ENCODE peak calls at places on chromosome 21, in nine cellular contexts. Y is tibial artery, F is AG09309, N is endothelial cell, G is NCI-H1417, A is LHCN-M2, X is OCI-LY7, V is astrocyte of the hippocampus, B is activated gamma-delta T cell treated with Interleukin-2 at 50 U/mL for 16 hours. L is an unnamed sample.

GRCh38 chr21:38448619-38449186 is 49.6 kb downstream of the ERG start:
- DNase-seq in B (no peak), V (no peak), G (no peak), N (no peak), Y (no peak), A (no peak), X (no peak), F (no peak), L (no peak)

GRCh38 chr21:30718239-30718909 is at the start of gene KRTAP21-3:
- DNase-seq in F (no peak), B (no peak), V (peak), X (no peak), Y (no peak), G (no peak), A (peak), N (no peak), L (no peak)

GRCh38 chr21:31460985-31461384 is 116.9 kb upstream of the TIAM1 start:
- DNase-seq in Y (no peak), V (no peak), N (no peak), B (no peak), G (no peak), X (no peak), A (no peak), F (no peak), L (no peak)

GRCh38 chr21:38439336-38439900 is 58.9 kb downstream of the ERG start:
- DNase-seq in G (no peak), Y (no peak), X (no peak), F (no peak), N (no peak), B (no peak), V (peak), A (no peak), L (no peak)

GRCh38 chr21:17466166-17466565 is 46.7 kb upstream of the CXADR start:
- DNase-seq in N (no peak), X (no peak), Y (no peak), F (no peak), A (peak), V (peak), G (no peak), B (no peak), L (no peak)

GRCh38 chr21:37370152-37371040 is 3.8 kb downstream of the DYRK1A start:
- DNase-seq in N (no peak), V (no peak), G (no peak), X (peak), B (no peak), F (no peak), A (no peak), Y (no peak), L (no peak)

GRCh38 chr21:32241434-32241785 is 37.4 kb downstream of the MIS18A start:
- DNase-seq in F (no peak), V (peak), G (no peak), N (no peak), A (no peak), X (no peak), Y (no peak), B (no peak), L (no peak)

GRCh38 chr21:35428927-35429326 is 379.8 kb upstream of the RUNX1 start:
- DNase-seq in X (no peak), F (no peak), G (no peak), V (no peak), Y (no peak), N (no peak), B (no peak), A (no peak), L (no peak)

GRCh38 chr21:15534450-15534886 is 195.3 kb upstream of the USP25 start:
- DNase-seq in F (no peak), B (no peak), N (no peak), X (peak), G (no peak), Y (no peak), A (no peak), V (no peak), L (no peak)

GRCh38 chr21:32558131-32558530 is 27.2 kb downstream of the TCP10L start:
- DNase-seq in N (no peak), F (no peak), Y (no peak), V (no peak), B (no peak), G (no peak), X (no peak), A (no peak), L (no peak)

GRCh38 chr21:42683371-42684108 is 30.1 kb downstream of the PDE9A start:
- DNase-seq in F (no peak), X (no peak), V (no peak), Y (no peak), A (no peak), B (peak), G (no peak), N (no peak), L (no peak)

GRCh38 chr21:32351428-32351827 is 41.4 kb downstream of the URB1 start:
- DNase-seq in Y (no peak), G (no peak), X (no peak), N (no peak), V (no peak), A (no peak), B (no peak), F (no peak), L (no peak)

L was measured in natural killer cell treated with Interleukin-12 subunit alpha and Interleukin-12 subunit beta and Interleukin-15 and Interleukin-18, amount 100 ng/mL, for 72 hours.